ENCODE peak calls at places on chromosomes 12 and 14, in four cellular contexts. One of them, this sample, is unnamed.

GRCh38 chr14:84591827-84592540 is 938.0 kb upstream of the FLRT2 start:
- DNase-seq in choroid plexus epithelial cell: no peak
- DNase-seq in cardiac fibroblast: no peak
- DNase-seq in transverse colon: no peak
- DNase-seq in this sample: no peak

GRCh38 chr12:1773937-1774655 is 46.3 kb upstream of the LRTM2 start:
- DNase-seq in choroid plexus epithelial cell: no peak
- DNase-seq in cardiac fibroblast: no peak
- DNase-seq in transverse colon: no peak
- DNase-seq in this sample: peak; percentile 15

GRCh38 chr14:96165493-96166474 is 38.9 kb upstream of the BDKRB2 start:
- DNase-seq in choroid plexus epithelial cell: no peak
- DNase-seq in cardiac fibroblast: no peak
- DNase-seq in transverse colon: peak; percentile 26
- DNase-seq in this sample: no peak

GRCh38 chr14:55819610-55820304 is 239.8 kb downstream of the KTN1 start:
- DNase-seq in choroid plexus epithelial cell: no peak
- DNase-seq in cardiac fibroblast: no peak
- DNase-seq in transverse colon: no peak
- DNase-seq in this sample: no peak

GRCh38 chr12:52540531-52540930 is 12.4 kb downstream of the KRT71 start:
- DNase-seq in choroid plexus epithelial cell: no peak
- DNase-seq in cardiac fibroblast: no peak
- DNase-seq in transverse colon: no peak
- DNase-seq in this sample: no peak

GRCh38 chr12:52139579-52140062 is 52.2 kb downstream of the KRT80 start:
- DNase-seq in choroid plexus epithelial cell: no peak
- DNase-seq in cardiac fibroblast: no peak
- DNase-seq in transverse colon: peak; percentile 56
- DNase-seq in this sample: peak; percentile 18

GRCh38 chr12:54415223-54415929 is 3.7 kb downstream of the ITGA5 start:
- DNase-seq in choroid plexus epithelial cell: no peak
- DNase-seq in cardiac fibroblast: no peak
- DNase-seq in transverse colon: no peak
- DNase-seq in this sample: peak; percentile 31

GRCh38 chr12:121530600-121531355 is 50.0 kb downstream of the KDM2B start:
- DNase-seq in choroid plexus epithelial cell: peak; percentile 83
- DNase-seq in cardiac fibroblast: peak; percentile 86
- DNase-seq in transverse colon: peak; percentile 69
- DNase-seq in this sample: peak; percentile 26

GRCh38 chr12:65443038-65443437 is 164.6 kb downstream of the MSRB3 start:
- DNase-seq in choroid plexus epithelial cell: no peak
- DNase-seq in cardiac fibroblast: no peak
- DNase-seq in transverse colon: no peak
- DNase-seq in this sample: peak; percentile 49

GRCh38 chr14:75884198-75884611 is 97.6 kb downstream of the TGFB3 start:
- DNase-seq in choroid plexus epithelial cell: peak; percentile 97
- DNase-seq in cardiac fibroblast: peak; percentile 86
- DNase-seq in transverse colon: no peak
- DNase-seq in this sample: peak; percentile 80
- TF ChIP-seq CTCF in choroid plexus epithelial cell: peak; percentile 49
- TF ChIP-seq CTCF in cardiac fibroblast: peak; percentile 44
- TF ChIP-seq CTCF in transverse colon: no peak
- TF ChIP-seq CTCF in this sample: peak; percentile 70

GRCh38 chr14:29536886-29537511 is 390.6 kb downstream of the PRKD1 start:
- DNase-seq in choroid plexus epithelial cell: peak; percentile 57
- DNase-seq in cardiac fibroblast: peak; percentile 58
- DNase-seq in transverse colon: no peak
- DNase-seq in this sample: peak; percentile 11
- TF ChIP-seq CTCF in choroid plexus epithelial cell: peak; percentile 54
- TF ChIP-seq CTCF in cardiac fibroblast: peak; percentile 38
- TF ChIP-seq CTCF in transverse colon: no peak
- TF ChIP-seq CTCF in this sample: peak; percentile 89

GRCh38 chr12:32895688-32896437 is 714 bp downstream of the PKP2 start:
- DNase-seq in choroid plexus epithelial cell: no peak
- DNase-seq in cardiac fibroblast: no peak
- DNase-seq in transverse colon: peak; percentile 79
- DNase-seq in this sample: no peak
- TF ChIP-seq CTCF in choroid plexus epithelial cell: peak; percentile 14
- TF ChIP-seq CTCF in cardiac fibroblast: no peak
- TF ChIP-seq CTCF in transverse colon: no peak
- TF ChIP-seq CTCF in this sample: no peak

DNA sequence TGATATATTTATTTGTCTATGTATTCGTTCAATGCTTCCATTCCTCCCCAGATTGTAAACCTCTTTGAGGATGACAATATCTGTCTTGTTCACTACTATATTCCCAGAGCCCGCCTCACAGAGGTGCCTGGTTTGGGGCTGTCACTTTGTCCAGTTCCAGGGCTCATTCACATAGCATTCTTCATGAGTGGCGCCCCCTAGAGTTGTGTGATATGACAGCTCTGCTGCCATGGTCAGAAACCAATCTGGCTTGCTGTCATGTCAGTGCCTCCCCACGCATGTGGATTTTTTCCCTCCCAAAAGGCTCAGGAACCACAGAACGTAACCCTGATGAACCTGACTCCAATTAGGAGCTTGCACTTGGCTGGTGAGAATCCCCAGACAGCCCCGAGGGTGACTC is 145.4 kb downstream of the PTPN11 start:
- DNase-seq in choroid plexus epithelial cell: no peak
- DNase-seq in cardiac fibroblast: no peak
- DNase-seq in transverse colon: no peak
- DNase-seq in this sample: no peak
- TF ChIP-seq CTCF in choroid plexus epithelial cell: no peak
- TF ChIP-seq CTCF in cardiac fibroblast: no peak
- TF ChIP-seq CTCF in transverse colon: no peak
- TF ChIP-seq CTCF in this sample: peak; percentile 15

GRCh38 chr12:25677180-25677937 is 124.3 kb upstream of the LMNTD1 start:
- DNase-seq in choroid plexus epithelial cell: no peak
- DNase-seq in cardiac fibroblast: peak; percentile 62
- DNase-seq in transverse colon: no peak
- DNase-seq in this sample: no peak
- TF ChIP-seq CTCF in choroid plexus epithelial cell: no peak
- TF ChIP-seq CTCF in cardiac fibroblast: peak; percentile 49
- TF ChIP-seq CTCF in transverse colon: no peak
- TF ChIP-seq CTCF in this sample: no peak

GRCh38 chr14:76292561-76292960 is 83.4 kb upstream of the ESRRB start:
- DNase-seq in choroid plexus epithelial cell: no peak
- DNase-seq in cardiac fibroblast: no peak
- DNase-seq in transverse colon: no peak
- DNase-seq in this sample: no peak
- TF ChIP-seq CTCF in choroid plexus epithelial cell: no peak
- TF ChIP-seq CTCF in cardiac fibroblast: no peak
- TF ChIP-seq CTCF in transverse colon: no peak
- TF ChIP-seq CTCF in this sample: no peak

GRCh38 chr12:5716221-5716620 is 228.8 kb downstream of the ANO2 start:
- DNase-seq in choroid plexus epithelial cell: no peak
- DNase-seq in cardiac fibroblast: no peak
- DNase-seq in transverse colon: peak; percentile 13
- DNase-seq in this sample: no peak
- TF ChIP-seq CTCF in choroid plexus epithelial cell: no peak
- TF ChIP-seq CTCF in cardiac fibroblast: no peak
- TF ChIP-seq CTCF in transverse colon: no peak
- TF ChIP-seq CTCF in this sample: no peak